ENCODE peak calls at places on chromosomes 4 and X, in ten cellular contexts. One of them, this sample, is unnamed.

GRCh38 chr4:62145276-62145675 is 945.1 kb downstream of the ADGRL3 start:
- DNase-seq in T1000: no peak
- DNase-seq in frontal cortex: no peak
- DNase-seq in coronary artery: no peak
- DNase-seq in effector memory CD8-positive, alpha-beta T cell: no peak
- DNase-seq in pancreas: no peak
- DNase-seq in posterior cingulate gyrus: no peak
- DNase-seq in left colon: no peak
- DNase-seq in caudate nucleus: no peak
- DNase-seq in T-cell: no peak
- DNase-seq in this sample: no peak

GRCh38 chr4:5472166-5472565 is 236.2 kb downstream of the EVC2 start:
- DNase-seq in T1000: no peak
- DNase-seq in frontal cortex: no peak
- DNase-seq in coronary artery: peak
- DNase-seq in effector memory CD8-positive, alpha-beta T cell: no peak
- DNase-seq in pancreas: no peak
- DNase-seq in posterior cingulate gyrus: no peak
- DNase-seq in left colon: no peak
- DNase-seq in caudate nucleus: no peak
- DNase-seq in T-cell: no peak
- DNase-seq in this sample: no peak

GRCh38 chr4:58749206-58749605 is 1639.0 kb upstream of the IGFBP7 start:
- DNase-seq in T1000: no peak
- DNase-seq in frontal cortex: no peak
- DNase-seq in coronary artery: no peak
- DNase-seq in effector memory CD8-positive, alpha-beta T cell: no peak
- DNase-seq in pancreas: no peak
- DNase-seq in posterior cingulate gyrus: no peak
- DNase-seq in left colon: peak
- DNase-seq in caudate nucleus: no peak
- DNase-seq in T-cell: no peak
- DNase-seq in this sample: peak

GRCh38 chrX:37488323-37488722 is 83.1 kb upstream of the LANCL3 start:
- DNase-seq in T1000: no peak
- DNase-seq in frontal cortex: no peak
- DNase-seq in coronary artery: no peak
- DNase-seq in effector memory CD8-positive, alpha-beta T cell: no peak
- DNase-seq in pancreas: no peak
- DNase-seq in posterior cingulate gyrus: no peak
- DNase-seq in left colon: no peak
- DNase-seq in caudate nucleus: no peak
- DNase-seq in T-cell: no peak
- DNase-seq in this sample: no peak

GRCh38 chrX:14290335-14290734 is 239.0 kb upstream of the GLRA2 start:
- DNase-seq in T1000: no peak
- DNase-seq in frontal cortex: no peak
- DNase-seq in coronary artery: no peak
- DNase-seq in effector memory CD8-positive, alpha-beta T cell: no peak
- DNase-seq in pancreas: no peak
- DNase-seq in posterior cingulate gyrus: no peak
- DNase-seq in left colon: no peak
- DNase-seq in caudate nucleus: no peak
- DNase-seq in T-cell: no peak
- DNase-seq in this sample: no peak

GRCh38 chr4:41028392-41029076 is 185.8 kb downstream of the APBB2 start:
- DNase-seq in T1000: no peak
- DNase-seq in frontal cortex: no peak
- DNase-seq in coronary artery: no peak
- DNase-seq in effector memory CD8-positive, alpha-beta T cell: no peak
- DNase-seq in pancreas: no peak
- DNase-seq in posterior cingulate gyrus: no peak
- DNase-seq in left colon: no peak
- DNase-seq in caudate nucleus: no peak
- DNase-seq in T-cell: no peak
- DNase-seq in this sample: no peak

GRCh38 chrX:154412468-154412867 is 1.1 kb downstream of the TAFAZZIN start:
- DNase-seq in T1000: no peak
- DNase-seq in frontal cortex: no peak
- DNase-seq in coronary artery: no peak
- DNase-seq in effector memory CD8-positive, alpha-beta T cell: no peak
- DNase-seq in pancreas: no peak
- DNase-seq in posterior cingulate gyrus: no peak
- DNase-seq in left colon: peak
- DNase-seq in caudate nucleus: no peak
- DNase-seq in T-cell: peak
- DNase-seq in this sample: no peak

GRCh38 chrX:45807572-45808425 is 607.1 kb upstream of the DIPK2B start:
- DNase-seq in T1000: no peak
- DNase-seq in frontal cortex: no peak
- DNase-seq in coronary artery: no peak
- DNase-seq in effector memory CD8-positive, alpha-beta T cell: no peak
- DNase-seq in pancreas: no peak
- DNase-seq in posterior cingulate gyrus: no peak
- DNase-seq in left colon: no peak
- DNase-seq in caudate nucleus: no peak
- DNase-seq in T-cell: no peak
- DNase-seq in this sample: no peak

GRCh38 chrX:65451663-65452062 is 82.9 kb downstream of the LAS1L start:
- DNase-seq in T1000: no peak
- DNase-seq in frontal cortex: no peak
- DNase-seq in coronary artery: no peak
- DNase-seq in effector memory CD8-positive, alpha-beta T cell: no peak
- DNase-seq in pancreas: no peak
- DNase-seq in posterior cingulate gyrus: no peak
- DNase-seq in left colon: peak
- DNase-seq in caudate nucleus: no peak
- DNase-seq in T-cell: peak
- DNase-seq in this sample: peak

GRCh38 chrX:68454476-68455150 is 21.3 kb upstream of the OPHN1 start:
- DNase-seq in T1000: no peak
- DNase-seq in frontal cortex: no peak
- DNase-seq in coronary artery: no peak
- DNase-seq in effector memory CD8-positive, alpha-beta T cell: no peak
- DNase-seq in pancreas: no peak
- DNase-seq in posterior cingulate gyrus: no peak
- DNase-seq in left colon: no peak
- DNase-seq in caudate nucleus: no peak
- DNase-seq in T-cell: no peak
- DNase-seq in this sample: no peak

GRCh38 chr4:110970642-110971041 is 347.8 kb upstream of the PITX2 start:
- DNase-seq in T1000: no peak
- DNase-seq in frontal cortex: no peak
- DNase-seq in coronary artery: no peak
- DNase-seq in effector memory CD8-positive, alpha-beta T cell: no peak
- DNase-seq in pancreas: no peak
- DNase-seq in posterior cingulate gyrus: no peak
- DNase-seq in left colon: peak
- DNase-seq in caudate nucleus: no peak
- DNase-seq in T-cell: no peak
- DNase-seq in this sample: peak

GRCh38 chrX:107731831-107732502 is 43.6 kb downstream of the TSC22D3 start:
- DNase-seq in T1000: no peak
- DNase-seq in frontal cortex: no peak
- DNase-seq in coronary artery: peak
- DNase-seq in effector memory CD8-positive, alpha-beta T cell: no peak
- DNase-seq in pancreas: peak
- DNase-seq in posterior cingulate gyrus: no peak
- DNase-seq in left colon: peak
- DNase-seq in caudate nucleus: peak
- DNase-seq in T-cell: no peak
- DNase-seq in this sample: no peak

GRCh38 chr4:16785800-16786527 is 112.5 kb downstream of the LDB2 start:
- DNase-seq in T1000: no peak
- DNase-seq in frontal cortex: no peak
- DNase-seq in coronary artery: no peak
- DNase-seq in effector memory CD8-positive, alpha-beta T cell: no peak
- DNase-seq in pancreas: no peak
- DNase-seq in posterior cingulate gyrus: no peak
- DNase-seq in left colon: no peak
- DNase-seq in caudate nucleus: no peak
- DNase-seq in T-cell: no peak
- DNase-seq in this sample: no peak

GRCh38 chrX:20454117-20454516 is 187.4 kb upstream of the RPS6KA3 start:
- DNase-seq in T1000: no peak
- DNase-seq in frontal cortex: no peak
- DNase-seq in coronary artery: no peak
- DNase-seq in effector memory CD8-positive, alpha-beta T cell: no peak
- DNase-seq in pancreas: no peak
- DNase-seq in posterior cingulate gyrus: no peak
- DNase-seq in left colon: no peak
- DNase-seq in caudate nucleus: no peak
- DNase-seq in T-cell: no peak
- DNase-seq in this sample: no peak

GRCh38 chr4:174579421-174579820 is 57.1 kb upstream of the HPGD start:
- DNase-seq in T1000: no peak
- DNase-seq in frontal cortex: no peak
- DNase-seq in coronary artery: no peak
- DNase-seq in effector memory CD8-positive, alpha-beta T cell: no peak
- DNase-seq in pancreas: no peak
- DNase-seq in posterior cingulate gyrus: no peak
- DNase-seq in left colon: no peak
- DNase-seq in caudate nucleus: no peak
- DNase-seq in T-cell: no peak
- DNase-seq in this sample: no peak

GRCh38 chrX:120790118-120790517 is 85.5 kb downstream of the CT47B1 start:
- DNase-seq in T1000: peak
- DNase-seq in frontal cortex: peak
- DNase-seq in coronary artery: no peak
- DNase-seq in effector memory CD8-positive, alpha-beta T cell: peak
- DNase-seq in pancreas: no peak
- DNase-seq in posterior cingulate gyrus: peak
- DNase-seq in left colon: no peak
- DNase-seq in caudate nucleus: no peak
- DNase-seq in T-cell: peak
- DNase-seq in this sample: no peak

GRCh38 chr4:121270384-121270783 is 106.3 kb upstream of the TNIP3 start:
- DNase-seq in T1000: no peak
- DNase-seq in frontal cortex: no peak
- DNase-seq in coronary artery: no peak
- DNase-seq in effector memory CD8-positive, alpha-beta T cell: no peak
- DNase-seq in pancreas: no peak
- DNase-seq in posterior cingulate gyrus: no peak
- DNase-seq in left colon: no peak
- DNase-seq in caudate nucleus: no peak
- DNase-seq in T-cell: no peak
- DNase-seq in this sample: no peak

This sample was measured in Caco-2.